ENCODE peak calls at places on chromosomes 11 and 22, in four cellular contexts. B is SK-N-SH, A is H1, V is HepG2. S is an unnamed sample.

GRCh38 chr11:117498791-117499190 is 171.1 kb downstream of the CEP164 start:
- DNase-seq in A (no peak), B (no peak), V (no peak), S (no peak)

GRCh38 chr11:84817998-84818397 is 809.1 kb downstream of the DLG2 start:
- DNase-seq in V (no peak), B (no peak), A (no peak), S (no peak)

GRCh38 chr22:35313311-35314121 is 13.8 kb downstream of the TOM1 start:
- DNase-seq in V (peak; percentile 70), A (no peak), B (no peak), S (no peak)

GRCh38 chr22:42925598-42925997 is 68.5 kb upstream of the ARFGAP3 start:
- DNase-seq in V (no peak), B (no peak), A (no peak), S (no peak)

GRCh38 chr11:18745251-18745650 is 19.3 kb upstream of the IGSF22 start:
- DNase-seq in A (no peak), B (no peak), V (no peak), S (no peak)

GRCh38 chr11:35235944-35236666 is 97.1 kb downstream of the CD44 start:
- DNase-seq in V (no peak), B (no peak), A (no peak), S (no peak)

GRCh38 chr11:101706015-101706414 is 122.2 kb upstream of the TRPC6 start:
- DNase-seq in V (no peak), B (no peak), A (no peak), S (no peak)

GRCh38 chr22:45994516-45995404 is 17.8 kb upstream of the WNT7B start:
- DNase-seq in A (no peak), B (peak; percentile 88), V (no peak), S (no peak)

GRCh38 chr11:76577199-76577920 is 93.2 kb downstream of the LRRC32 start:
- DNase-seq in B (peak; percentile 88), V (no peak), A (no peak), S (no peak)

GRCh38 chr11:129230006-129230405 is 37.9 kb upstream of the ARHGAP32 start:
- DNase-seq in B (no peak), V (no peak), A (no peak), S (no peak)

GRCh38 chr22:42074153-42074750 is at the start of gene PHETA2:
- DNase-seq in V (no peak), A (no peak), B (peak; percentile 65), S (no peak)

GRCh38 chr22:38941488-38941987 is 15.9 kb upstream of the APOBEC3A start:
- DNase-seq in B (no peak), V (no peak), A (no peak), S (peak; percentile 25)

GRCh38 chr11:12845739-12846358 is 163.3 kb upstream of the RASSF10 start:
- DNase-seq in V (peak; percentile 98), A (no peak), B (peak; percentile 70), S (no peak)

GRCh38 chr22:30406400-30406799 is 9.6 kb downstream of the SEC14L2 start:
- DNase-seq in V (no peak), B (no peak), A (no peak), S (no peak)

GRCh38 chr22:49626361-49627216 is 201.1 kb downstream of the BRD1 start:
- DNase-seq in V (no peak), B (no peak), A (no peak), S (no peak)

GRCh38 chr11:103587951-103588788 is 448.3 kb upstream of the DDI1 start:
- DNase-seq in B (no peak), V (no peak), A (no peak), S (no peak)

GRCh38 chr11:14336507-14337503 is 22.2 kb downstream of the RRAS2 start:
- DNase-seq in A (no peak), V (peak; percentile 85), B (no peak), S (no peak)

GRCh38 chr11:106409201-106409600 is 331.7 kb downstream of the AASDHPPT start:
- DNase-seq in B (no peak), V (no peak), A (no peak), S (no peak)

GRCh38 chr11:12019337-12019736 is 10.9 kb upstream of the DKK3 start:
- DNase-seq in B (no peak), V (peak; percentile 62), A (no peak), S (no peak)

GRCh38 chr11:134074346-134074745 is 5.5 kb downstream of the JAM3 start:
- DNase-seq in B (no peak), A (no peak), V (no peak), S (no peak)

GRCh38 chr11:69949327-69949726 is 128.8 kb upstream of the ANO1 start:
- DNase-seq in V (peak; percentile 53), B (no peak), A (no peak), S (no peak)

GRCh38 chr22:49683032-49683431 is 144.6 kb downstream of the BRD1 start:
- DNase-seq in B (no peak), V (no peak), A (no peak), S (no peak)

GRCh38 chr11:134024420-134025085 is 44.3 kb upstream of the JAM3 start:
- DNase-seq in B (no peak), A (no peak), V (no peak), S (no peak)

GRCh38 chr11:69957849-69958248 is 120.3 kb upstream of the ANO1 start:
- DNase-seq in A (no peak), V (no peak), B (no peak), S (no peak)

GRCh38 chr11:34859496-34859895 is 56.7 kb downstream of the APIP start:
- DNase-seq in V (no peak), A (no peak), B (no peak), S (no peak)

GRCh38 chr11:76501526-76501925 is 56.7 kb downstream of the EMSY start:
- DNase-seq in A (no peak), V (no peak), B (no peak), S (no peak)

GRCh38 chr11:64838600-64839334 is 5.7 kb downstream of the CDC42BPG start:
- DNase-seq in V (no peak), A (no peak), B (no peak), S (no peak)

GRCh38 chr22:45744442-45744841 is 72.8 kb downstream of the ATXN10 start:
- DNase-seq in V (no peak), A (no peak), B (no peak), S (no peak)

DNA sequence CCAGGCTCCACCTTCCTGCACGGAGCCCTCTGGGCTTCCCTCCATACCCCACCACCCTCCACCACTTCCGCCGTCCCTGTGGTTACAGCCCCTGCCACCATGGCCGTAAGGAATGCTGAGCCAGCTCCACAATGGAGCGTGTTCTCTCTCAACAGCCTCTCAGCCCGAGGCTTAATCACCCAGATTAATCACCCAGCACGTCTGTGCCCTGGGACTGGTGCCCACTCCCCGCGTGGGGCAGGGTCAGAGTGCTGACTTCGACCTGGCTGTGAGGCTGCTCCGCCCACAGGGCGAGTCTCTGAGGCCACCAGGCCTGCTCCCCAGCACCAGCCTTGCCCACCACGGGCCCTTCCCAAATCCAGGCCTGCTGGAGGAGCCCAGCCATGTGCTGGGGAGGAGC is 4.0 kb upstream of the TH start:
- DNase-seq in V (no peak), A (no peak), B (peak; percentile 64), S (no peak)
- TF ChIP-seq GABPA in V (no peak), A (no peak), B (no peak), S (no peak)

GRCh38 chr22:20197407-20198030 is 46.7 kb upstream of the CCDC188 start:
- DNase-seq in A (no peak), V (no peak), B (no peak), S (no peak)
- TF ChIP-seq CTCF in A (no peak), V (no peak), B (no peak), S (no peak)

DNA sequence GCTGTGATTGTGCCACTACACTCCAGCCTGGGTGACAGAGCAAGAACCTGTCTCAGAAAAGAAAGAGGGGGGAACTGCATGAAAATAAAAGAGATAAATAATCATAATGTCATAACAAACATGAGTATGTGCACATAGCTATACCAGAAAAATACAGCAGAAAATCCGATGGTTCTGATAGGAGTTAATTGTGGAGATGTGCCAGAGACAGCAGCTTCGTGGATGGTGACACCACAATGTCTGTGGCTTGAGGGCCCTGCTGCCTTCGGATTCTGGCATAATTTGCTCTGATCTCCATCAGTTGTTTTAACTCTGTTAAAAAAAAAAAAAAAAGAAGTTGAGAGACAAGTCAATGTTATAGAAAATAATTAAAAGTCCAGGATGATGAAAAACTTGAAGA is 292.2 kb upstream of the MPPED2 start:
- DNase-seq in B (peak; percentile 10), A (no peak), V (no peak), S (no peak)
- TF ChIP-seq GABPA in B (no peak), A (no peak), V (no peak), S (no peak)

GRCh38 chr22:24996420-24996952 is 44.0 kb downstream of the KIAA1671 start:
- DNase-seq in V (no peak), A (peak; percentile 75), B (peak; percentile 44), S (no peak)

GRCh38 chr22:24997023-24997422 is 44.5 kb downstream of the KIAA1671 start:
- DNase-seq in V (no peak), A (no peak), B (no peak), S (no peak)

GRCh38 chr22:24995649-24996180 is 43.2 kb downstream of the KIAA1671 start:
- DNase-seq in A (no peak), B (no peak), V (no peak), S (no peak)

GRCh38 chr22:24992946-24993345 is 40.4 kb downstream of the KIAA1671 start:
- DNase-seq in A (no peak), B (no peak), V (no peak), S (no peak)

DNA sequence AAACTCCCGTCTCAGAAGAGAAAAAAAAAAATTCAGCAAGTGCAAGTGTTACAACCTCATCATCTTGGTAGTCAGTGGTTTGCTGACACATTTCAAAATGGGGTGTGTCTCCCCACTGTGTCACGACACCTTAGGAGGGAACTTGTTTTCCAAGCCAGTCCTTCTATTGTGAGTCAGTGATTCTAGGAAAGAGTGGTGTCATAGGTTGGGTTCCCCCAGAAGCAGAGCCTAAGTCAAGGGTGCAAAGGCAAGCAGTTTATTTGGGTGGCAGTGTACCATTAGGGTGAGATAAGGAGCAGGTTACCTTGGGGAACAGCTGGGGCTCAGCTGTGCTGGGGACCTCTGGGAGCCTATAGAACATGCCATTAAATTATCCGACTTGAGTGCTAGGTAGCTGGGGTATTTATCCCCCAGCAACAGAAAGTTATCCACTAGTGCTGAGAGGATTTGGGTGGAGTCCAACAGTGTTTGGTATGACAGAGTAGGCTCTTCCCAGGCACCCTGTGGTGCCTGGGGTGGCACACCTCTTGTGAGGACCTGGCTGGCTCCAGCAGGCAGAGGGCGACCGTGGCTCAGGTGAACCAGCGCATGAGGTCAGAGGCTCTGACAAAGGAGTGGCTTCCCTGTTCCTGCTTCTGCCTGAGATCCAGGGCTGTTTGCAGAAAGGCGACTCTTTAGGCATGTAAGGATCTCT is 41.7 kb downstream of the KIAA1671 start:
- DNase-seq in A (no peak), V (no peak), B (no peak), S (no peak)
- TF ChIP-seq CTCF in A (peak; percentile 60), V (peak; percentile 4), B (no peak), S (no peak)